ENCODE peak calls at places on chromosomes 2 and 18, in four cellular contexts. One of them, this sample, is unnamed.

GRCh38 chr2:156191547-156191946 is 141.0 kb downstream of the NR4A2 start:
- DNase-seq in CD8-positive, alpha-beta T cell: no peak
- DNase-seq in CD4-positive, alpha-beta memory T cell: no peak
- DNase-seq in right cardiac atrium: no peak
- DNase-seq in this sample: no peak

GRCh38 chr2:59399126-59399525 is 1154.3 kb downstream of the BCL11A start:
- DNase-seq in CD8-positive, alpha-beta T cell: no peak
- DNase-seq in CD4-positive, alpha-beta memory T cell: no peak
- DNase-seq in right cardiac atrium: no peak
- DNase-seq in this sample: no peak

GRCh38 chr2:172671506-172671905 is 64.1 kb upstream of the RAPGEF4 start:
- DNase-seq in CD8-positive, alpha-beta T cell: no peak
- DNase-seq in CD4-positive, alpha-beta memory T cell: no peak
- DNase-seq in right cardiac atrium: no peak
- DNase-seq in this sample: no peak

GRCh38 chr18:74493689-74494088 is 2.5 kb upstream of the CNDP2 start:
- DNase-seq in CD8-positive, alpha-beta T cell: peak
- DNase-seq in CD4-positive, alpha-beta memory T cell: peak
- DNase-seq in right cardiac atrium: peak
- DNase-seq in this sample: peak

GRCh38 chr2:193154076-193154475 is 959.3 kb upstream of the TMEFF2 start:
- DNase-seq in CD8-positive, alpha-beta T cell: no peak
- DNase-seq in CD4-positive, alpha-beta memory T cell: no peak
- DNase-seq in right cardiac atrium: no peak
- DNase-seq in this sample: no peak

GRCh38 chr18:13137041-13137938 is 81.3 kb upstream of the LDLRAD4 start:
- DNase-seq in CD8-positive, alpha-beta T cell: peak
- DNase-seq in CD4-positive, alpha-beta memory T cell: peak
- DNase-seq in right cardiac atrium: peak
- DNase-seq in this sample: peak

GRCh38 chr2:191385416-191386160 is 140.4 kb downstream of the MYO1B start:
- DNase-seq in CD8-positive, alpha-beta T cell: no peak
- DNase-seq in CD4-positive, alpha-beta memory T cell: no peak
- DNase-seq in right cardiac atrium: no peak
- DNase-seq in this sample: no peak

GRCh38 chr2:161241894-161242293 is 66.3 kb upstream of the PSMD14 start:
- DNase-seq in CD8-positive, alpha-beta T cell: no peak
- DNase-seq in CD4-positive, alpha-beta memory T cell: no peak
- DNase-seq in right cardiac atrium: no peak
- DNase-seq in this sample: no peak

GRCh38 chr2:20622731-20623130 is 28.2 kb downstream of the HS1BP3 start:
- DNase-seq in CD8-positive, alpha-beta T cell: no peak
- DNase-seq in CD4-positive, alpha-beta memory T cell: no peak
- DNase-seq in right cardiac atrium: peak
- DNase-seq in this sample: no peak

GRCh38 chr2:181813963-181814565 is 77.5 kb upstream of the ITPRID2 start:
- DNase-seq in CD8-positive, alpha-beta T cell: no peak
- DNase-seq in CD4-positive, alpha-beta memory T cell: no peak
- DNase-seq in right cardiac atrium: no peak
- DNase-seq in this sample: no peak

GRCh38 chr18:49976810-49977209 is 163.5 kb upstream of the ACAA2 start:
- DNase-seq in CD8-positive, alpha-beta T cell: no peak
- DNase-seq in CD4-positive, alpha-beta memory T cell: no peak
- DNase-seq in right cardiac atrium: no peak
- DNase-seq in this sample: no peak

GRCh38 chr2:233289590-233290424 is 17.8 kb upstream of the SAG start:
- DNase-seq in CD8-positive, alpha-beta T cell: no peak
- DNase-seq in CD4-positive, alpha-beta memory T cell: no peak
- DNase-seq in right cardiac atrium: no peak
- DNase-seq in this sample: no peak

GRCh38 chr2:120712180-120712678 is 23.4 kb upstream of the GLI2 start:
- DNase-seq in CD8-positive, alpha-beta T cell: no peak
- DNase-seq in CD4-positive, alpha-beta memory T cell: no peak
- DNase-seq in right cardiac atrium: no peak
- DNase-seq in this sample: no peak

GRCh38 chr2:102925003-102925402 is 163.2 kb downstream of the TMEM182 start:
- DNase-seq in CD8-positive, alpha-beta T cell: no peak
- DNase-seq in CD4-positive, alpha-beta memory T cell: no peak
- DNase-seq in right cardiac atrium: no peak
- DNase-seq in this sample: no peak

GRCh38 chr2:96305979-96306308 is 598 bp upstream of the SNRNP200 start:
- DNase-seq in CD8-positive, alpha-beta T cell: no peak
- DNase-seq in CD4-positive, alpha-beta memory T cell: no peak
- DNase-seq in right cardiac atrium: no peak
- DNase-seq in this sample: no peak

GRCh38 chr2:241014764-241015163 is 16.3 kb downstream of the SNED1 start:
- DNase-seq in CD8-positive, alpha-beta T cell: no peak
- DNase-seq in CD4-positive, alpha-beta memory T cell: no peak
- DNase-seq in right cardiac atrium: no peak
- DNase-seq in this sample: no peak

GRCh38 chr18:3441290-3441689 is 8.7 kb upstream of the TGIF1 start:
- DNase-seq in CD8-positive, alpha-beta T cell: no peak
- DNase-seq in CD4-positive, alpha-beta memory T cell: peak
- DNase-seq in right cardiac atrium: no peak
- DNase-seq in this sample: peak

GRCh38 chr18:35935805-35936204 is 36.7 kb upstream of the RMP24 start:
- DNase-seq in CD8-positive, alpha-beta T cell: no peak
- DNase-seq in CD4-positive, alpha-beta memory T cell: no peak
- DNase-seq in right cardiac atrium: no peak
- DNase-seq in this sample: no peak

GRCh38 chr2:120743657-120744056 is 8.0 kb downstream of the GLI2 start:
- DNase-seq in CD8-positive, alpha-beta T cell: no peak
- DNase-seq in CD4-positive, alpha-beta memory T cell: no peak
- DNase-seq in right cardiac atrium: no peak
- DNase-seq in this sample: peak

GRCh38 chr2:64748561-64748960 is 94.8 kb upstream of the SERTAD2 start:
- DNase-seq in CD8-positive, alpha-beta T cell: no peak
- DNase-seq in CD4-positive, alpha-beta memory T cell: no peak
- DNase-seq in right cardiac atrium: no peak
- DNase-seq in this sample: no peak

GRCh38 chr2:8478133-8478793 is 203.6 kb upstream of the ID2 start:
- DNase-seq in CD8-positive, alpha-beta T cell: no peak
- DNase-seq in CD4-positive, alpha-beta memory T cell: no peak
- DNase-seq in right cardiac atrium: peak
- DNase-seq in this sample: no peak

GRCh38 chr2:72985136-72985535 is 67.8 kb downstream of the EMX1 start:
- DNase-seq in CD8-positive, alpha-beta T cell: no peak
- DNase-seq in CD4-positive, alpha-beta memory T cell: no peak
- DNase-seq in right cardiac atrium: no peak
- DNase-seq in this sample: no peak

DNA sequence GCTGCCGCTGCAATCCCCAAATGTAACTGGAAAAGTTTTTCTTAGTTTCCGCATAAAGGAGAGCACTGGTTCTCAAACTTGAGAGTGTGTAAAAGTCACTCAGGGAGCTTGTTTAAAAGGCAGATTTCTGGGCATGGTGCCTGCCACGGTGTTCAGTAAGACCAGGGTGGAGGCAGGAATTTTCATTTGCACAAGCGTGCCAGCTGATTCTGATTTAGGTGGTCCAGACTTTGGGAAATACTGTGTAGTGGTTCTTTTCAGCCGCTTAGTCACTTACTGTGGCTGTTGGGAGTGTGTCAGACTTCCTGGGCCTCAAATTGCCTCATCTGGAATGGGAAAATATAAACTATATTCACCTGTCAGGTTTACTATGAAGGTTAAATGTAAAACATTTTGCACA is 788 bp downstream of the ARMC9 start:
- DNase-seq in CD8-positive, alpha-beta T cell: no peak
- DNase-seq in CD4-positive, alpha-beta memory T cell: no peak
- DNase-seq in right cardiac atrium: no peak
- DNase-seq in this sample: no peak
- H3K27ac ChIP-seq in CD8-positive, alpha-beta T cell: no peak
- H3K27ac ChIP-seq in CD4-positive, alpha-beta memory T cell: no peak
- H3K27ac ChIP-seq in right cardiac atrium: no peak
- H3K27ac ChIP-seq in this sample: peak

GRCh38 chr18:9743200-9744016 is 35.3 kb downstream of the RAB31 start:
- DNase-seq in CD8-positive, alpha-beta T cell: no peak
- DNase-seq in CD4-positive, alpha-beta memory T cell: no peak
- DNase-seq in right cardiac atrium: no peak
- DNase-seq in this sample: no peak
- H3K27ac ChIP-seq in CD8-positive, alpha-beta T cell: no peak
- H3K27ac ChIP-seq in CD4-positive, alpha-beta memory T cell: no peak
- H3K27ac ChIP-seq in right cardiac atrium: no peak
- H3K27ac ChIP-seq in this sample: no peak

GRCh38 chr2:205732314-205732713 is 50.0 kb downstream of the NRP2 start:
- DNase-seq in CD8-positive, alpha-beta T cell: no peak
- DNase-seq in CD4-positive, alpha-beta memory T cell: no peak
- DNase-seq in right cardiac atrium: no peak
- DNase-seq in this sample: no peak
- H3K27ac ChIP-seq in CD8-positive, alpha-beta T cell: no peak
- H3K27ac ChIP-seq in CD4-positive, alpha-beta memory T cell: no peak
- H3K27ac ChIP-seq in right cardiac atrium: no peak
- H3K27ac ChIP-seq in this sample: no peak

GRCh38 chr18:55116855-55117254 is 157.6 kb upstream of the CCDC68 start:
- DNase-seq in CD8-positive, alpha-beta T cell: no peak
- DNase-seq in CD4-positive, alpha-beta memory T cell: no peak
- DNase-seq in right cardiac atrium: no peak
- DNase-seq in this sample: no peak
- H3K27ac ChIP-seq in CD8-positive, alpha-beta T cell: no peak
- H3K27ac ChIP-seq in CD4-positive, alpha-beta memory T cell: no peak
- H3K27ac ChIP-seq in right cardiac atrium: peak
- H3K27ac ChIP-seq in this sample: no peak

GRCh38 chr2:69241664-69242063 is 145.4 kb downstream of the GFPT1 start:
- DNase-seq in CD8-positive, alpha-beta T cell: no peak
- DNase-seq in CD4-positive, alpha-beta memory T cell: no peak
- DNase-seq in right cardiac atrium: no peak
- DNase-seq in this sample: no peak
- H3K27ac ChIP-seq in CD8-positive, alpha-beta T cell: no peak
- H3K27ac ChIP-seq in CD4-positive, alpha-beta memory T cell: no peak
- H3K27ac ChIP-seq in right cardiac atrium: no peak
- H3K27ac ChIP-seq in this sample: no peak

GRCh38 chr18:27713037-27713726 is 463.7 kb downstream of the CDH2 start:
- DNase-seq in CD8-positive, alpha-beta T cell: no peak
- DNase-seq in CD4-positive, alpha-beta memory T cell: no peak
- DNase-seq in right cardiac atrium: no peak
- DNase-seq in this sample: no peak
- H3K27ac ChIP-seq in CD8-positive, alpha-beta T cell: no peak
- H3K27ac ChIP-seq in CD4-positive, alpha-beta memory T cell: no peak
- H3K27ac ChIP-seq in right cardiac atrium: no peak
- H3K27ac ChIP-seq in this sample: no peak

GRCh38 chr2:42359304-42359749 is 1.7 kb downstream of the COX7A2L start:
- DNase-seq in CD8-positive, alpha-beta T cell: no peak
- DNase-seq in CD4-positive, alpha-beta memory T cell: no peak
- DNase-seq in right cardiac atrium: no peak
- DNase-seq in this sample: no peak
- H3K27ac ChIP-seq in CD8-positive, alpha-beta T cell: peak
- H3K27ac ChIP-seq in CD4-positive, alpha-beta memory T cell: peak
- H3K27ac ChIP-seq in right cardiac atrium: no peak
- H3K27ac ChIP-seq in this sample: peak

DNA sequence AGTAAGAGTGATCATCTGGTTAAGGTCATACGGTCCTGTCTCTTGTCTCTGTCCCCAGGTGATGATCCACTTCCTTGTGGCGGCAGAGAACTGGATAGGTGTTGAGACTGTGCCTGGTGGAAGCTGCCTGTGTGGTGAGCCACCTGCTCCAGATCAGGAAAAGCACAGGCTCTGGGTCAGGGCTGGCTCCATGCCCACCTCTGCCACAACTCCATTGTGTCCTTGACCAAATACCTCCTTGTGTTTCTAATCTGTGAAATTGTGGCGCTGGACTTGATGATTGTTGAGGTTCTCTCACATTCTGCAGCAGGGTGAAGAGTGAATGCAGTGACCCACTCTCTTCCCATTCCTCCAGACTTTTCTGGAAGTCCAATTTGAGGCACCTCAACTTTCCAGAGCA is 45.7 kb upstream of the EN1 start:
- DNase-seq in CD8-positive, alpha-beta T cell: no peak
- DNase-seq in CD4-positive, alpha-beta memory T cell: no peak
- DNase-seq in right cardiac atrium: no peak
- DNase-seq in this sample: no peak
- H3K27ac ChIP-seq in CD8-positive, alpha-beta T cell: no peak
- H3K27ac ChIP-seq in CD4-positive, alpha-beta memory T cell: no peak
- H3K27ac ChIP-seq in right cardiac atrium: no peak
- H3K27ac ChIP-seq in this sample: no peak

GRCh38 chr2:66434679-66435548 is at the start of gene MEIS1:
- DNase-seq in CD8-positive, alpha-beta T cell: peak
- DNase-seq in CD4-positive, alpha-beta memory T cell: no peak
- DNase-seq in right cardiac atrium: peak
- DNase-seq in this sample: no peak
- H3K27ac ChIP-seq in CD8-positive, alpha-beta T cell: no peak
- H3K27ac ChIP-seq in CD4-positive, alpha-beta memory T cell: no peak
- H3K27ac ChIP-seq in right cardiac atrium: peak
- H3K27ac ChIP-seq in this sample: no peak

DNA sequence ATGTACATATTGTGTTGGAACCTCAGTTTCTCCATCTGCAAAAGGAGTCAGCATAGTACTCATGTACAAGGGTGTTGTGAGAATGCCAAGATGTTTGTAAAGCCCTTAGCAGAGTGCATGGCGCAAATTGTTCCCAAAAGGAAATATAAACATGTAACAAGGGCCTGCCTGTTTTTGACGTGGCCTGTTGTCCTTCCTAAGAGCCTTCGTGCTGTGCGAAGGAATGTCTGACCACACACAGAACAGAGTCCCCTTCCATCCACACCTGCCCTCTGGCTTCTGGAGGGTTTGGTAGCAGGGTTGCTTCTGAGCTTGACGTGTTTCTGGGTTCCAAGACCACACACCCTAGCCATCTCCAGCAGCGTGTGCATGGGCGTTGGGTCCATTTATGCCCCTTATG is 34.9 kb downstream of the CABLES1 start:
- DNase-seq in CD8-positive, alpha-beta T cell: no peak
- DNase-seq in CD4-positive, alpha-beta memory T cell: no peak
- DNase-seq in right cardiac atrium: no peak
- DNase-seq in this sample: no peak
- H3K27ac ChIP-seq in CD8-positive, alpha-beta T cell: no peak
- H3K27ac ChIP-seq in CD4-positive, alpha-beta memory T cell: no peak
- H3K27ac ChIP-seq in right cardiac atrium: no peak
- H3K27ac ChIP-seq in this sample: no peak

This sample was measured in naive thymus-derived CD4-positive, alpha-beta T cell.